ENCODE peak calls at places on chromosomes 4 and X, in ten cellular contexts. Z is HFF-Myc, C is MCF 10A, R is fibroblast of pulmonary artery, K is endothelial cell, Q is lower lobe of right lung, A is Panc1, D is endothelial cell of umbilical vein, N is natural killer cell, U is mammary epithelial cell. Y is an unnamed sample.
A peak's percentile ranks its signal among the peaks of the same experiment; 100 is the strongest.

GRCh38 chr4:26325191-26325590 is 4.4 kb downstream of the RBPJ start:
- DNase-seq in U (peak; percentile 35), Z (no peak), Q (no peak), A (no peak), N (no peak), C (peak; percentile 64), D (no peak), R (peak; percentile 60), K (no peak), Y (peak; percentile 50)

GRCh38 chr4:165294907-165295306 is 32.6 kb upstream of the MSMO1 start:
- DNase-seq in R (no peak), Q (no peak), D (no peak), A (no peak), C (no peak), K (no peak), U (no peak), N (no peak), Z (no peak), Y (no peak)

GRCh38 chr4:66193487-66193886 is 523.2 kb upstream of the EPHA5 start:
- DNase-seq in R (no peak), U (no peak), N (no peak), A (no peak), Z (no peak), K (no peak), Q (no peak), D (no peak), C (no peak), Y (no peak)

GRCh38 chrX:118420462-118420861 is 74.6 kb downstream of the WDR44 start:
- DNase-seq in U (peak; percentile 27), Z (no peak), N (no peak), R (peak; percentile 71), Q (no peak), A (no peak), D (peak; percentile 8), C (peak; percentile 46), K (no peak), Y (no peak)

GRCh38 chr4:32140636-32141035 is 1420.5 kb downstream of the PCDH7 start:
- DNase-seq in U (peak; percentile 97), A (no peak), D (peak; percentile 93), Z (no peak), Q (no peak), R (peak; percentile 86), C (peak; percentile 93), K (no peak), N (no peak), Y (no peak)

GRCh38 chr4:123616970-123617392 is 220.4 kb downstream of the SPRY1 start:
- DNase-seq in R (peak; percentile 95), Q (peak; percentile 77), U (no peak), A (no peak), Z (no peak), K (peak; percentile 34), N (peak; percentile 29), D (peak; percentile 81), C (no peak), Y (peak; percentile 53)

GRCh38 chrX:77564824-77565223 is 117.6 kb downstream of the FGF16 start:
- DNase-seq in R (peak; percentile 16), K (no peak), A (no peak), U (peak; percentile 6), N (no peak), D (peak; percentile 49), C (peak; percentile 34), Z (no peak), Q (no peak), Y (no peak)

GRCh38 chr4:123811763-123812390 is 415.3 kb downstream of the SPRY1 start:
- DNase-seq in D (no peak), R (no peak), N (no peak), U (no peak), C (no peak), A (no peak), Z (no peak), Q (no peak), K (no peak), Y (no peak)

GRCh38 chrX:10512741-10513140 is 107.6 kb downstream of the MID1 start:
- DNase-seq in Z (no peak), D (no peak), K (no peak), R (no peak), C (no peak), A (no peak), Q (no peak), N (no peak), U (no peak), Y (no peak)

GRCh38 chrX:102712967-102713677 is 874 bp downstream of the GPRASP2 start:
- DNase-seq in C (peak; percentile 49), Z (no peak), Q (peak; percentile 44), D (peak; percentile 58), U (peak; percentile 40), N (no peak), K (peak; percentile 33), R (peak; percentile 68), A (peak; percentile 13), Y (peak; percentile 5)

GRCh38 chrX:76957485-76957884 is 489.7 kb upstream of the FGF16 start:
- DNase-seq in Q (no peak), C (no peak), U (no peak), N (no peak), K (no peak), D (no peak), A (no peak), Z (no peak), R (no peak), Y (no peak)

GRCh38 chr4:124710253-124710849 is 2.2 kb downstream of the ANKRD50 start:
- DNase-seq in D (peak; percentile 53), Z (no peak), N (no peak), R (peak; percentile 35), U (peak; percentile 27), C (peak; percentile 31), Q (no peak), A (no peak), K (no peak), Y (no peak)

DNA sequence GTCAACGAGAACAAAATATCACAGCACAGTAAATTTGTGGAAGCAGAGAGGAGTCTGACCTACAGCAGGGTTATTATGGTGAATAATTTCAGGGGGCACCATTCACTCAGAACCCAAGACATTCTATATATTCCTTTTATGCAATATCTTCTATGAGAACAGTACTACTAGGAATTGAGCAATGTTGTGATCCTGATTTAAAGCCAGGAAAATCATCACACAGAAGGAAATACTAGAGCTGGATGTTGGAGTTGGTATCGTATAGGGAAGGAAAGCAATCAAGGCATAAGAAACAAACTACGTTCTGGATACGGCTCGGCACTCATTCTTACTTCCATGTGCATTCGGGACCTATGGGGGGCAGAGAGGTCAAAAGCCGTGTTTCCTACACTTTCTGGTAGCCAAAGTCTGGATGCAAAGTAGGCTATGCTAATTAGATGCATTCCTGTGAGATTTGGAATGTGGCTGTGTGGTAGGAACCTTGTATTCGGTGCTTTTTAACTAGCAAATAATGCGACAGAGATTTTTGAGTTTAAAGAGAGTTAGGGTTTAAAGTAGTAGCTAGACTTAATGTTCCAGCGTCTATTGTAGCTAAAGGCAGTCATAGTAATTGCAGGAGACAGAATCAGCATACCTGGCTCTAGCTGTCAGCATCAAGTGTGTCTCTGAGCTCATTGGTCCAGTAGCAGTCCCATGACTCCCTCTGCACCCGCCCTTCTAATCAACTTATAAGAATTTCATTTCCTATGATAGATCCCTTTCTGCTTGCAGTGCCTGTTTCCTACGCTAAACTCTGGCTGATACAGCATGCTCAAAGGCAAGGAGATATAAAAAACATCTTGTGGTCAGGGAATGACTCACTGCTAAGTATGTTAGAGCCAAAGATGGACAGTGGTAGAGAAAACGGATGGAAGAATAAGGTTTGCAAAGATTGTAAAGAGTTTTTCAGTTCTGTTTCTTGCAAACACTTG is 43.3 kb upstream of the PDGFC start:
- DNase-seq in A (no peak), D (no peak), N (no peak), R (peak; percentile 91), K (no peak), Q (no peak), U (peak; percentile 76), C (peak; percentile 79), Z (peak; percentile 70), Y (peak; percentile 92)
- TF ChIP-seq CTCF in A (no peak), D (no peak), N (no peak), R (peak; percentile 16), K (no peak), Q (no peak), U (no peak), C (no peak), Z (no peak), Y (no peak)

DNA sequence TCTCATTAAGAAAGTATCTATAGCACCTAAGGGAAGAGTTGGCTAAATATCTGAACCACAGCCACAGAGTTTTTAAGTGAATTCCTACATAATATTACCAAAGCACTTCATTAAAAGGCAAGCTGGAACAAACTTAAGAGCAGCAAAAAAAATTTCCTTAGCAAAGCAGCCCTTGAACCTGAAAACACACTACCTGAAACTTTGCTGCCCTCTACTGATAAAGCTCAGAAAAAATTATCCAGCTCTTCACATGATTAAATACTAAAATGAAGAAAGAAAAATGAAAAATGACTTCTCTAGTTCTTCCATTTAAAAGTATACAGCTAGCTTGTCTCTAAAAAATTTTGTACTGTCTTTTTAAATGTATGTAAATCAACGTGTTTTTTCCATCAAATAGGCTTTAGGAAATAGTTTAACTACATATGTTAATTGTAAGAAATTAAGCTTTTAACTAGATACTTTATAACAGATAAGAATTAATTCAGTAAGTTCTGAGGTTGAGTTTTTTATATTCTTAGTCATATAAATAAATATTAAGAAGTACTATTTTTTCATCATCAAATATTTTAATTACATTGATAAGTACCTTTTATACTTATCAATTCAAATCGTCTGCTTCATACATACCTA is 156.1 kb downstream of the STPG2 start:
- DNase-seq in D (peak; percentile 71), U (peak; percentile 26), R (peak; percentile 65), Z (no peak), C (peak; percentile 49), Q (no peak), A (no peak), N (no peak), K (no peak), Y (peak; percentile 8)
- TF ChIP-seq CTCF in D (peak; percentile 48), U (peak; percentile 67), R (peak; percentile 59), Z (no peak), C (peak; percentile 47), Q (no peak), A (peak; percentile 52), N (no peak), K (no peak), Y (peak; percentile 62)

GRCh38 chrX:111568356-111568755 is 56.9 kb downstream of the SERTM2 start:
- DNase-seq in Z (no peak), A (no peak), R (peak; percentile 25), D (no peak), U (peak; percentile 8), K (peak; percentile 4), N (no peak), Q (no peak), C (peak; percentile 47), Y (no peak)
- TF ChIP-seq CTCF in Z (peak; percentile 28), A (peak; percentile 72), R (peak; percentile 50), D (no peak), U (peak; percentile 67), K (peak; percentile 30), N (no peak), Q (no peak), C (peak; percentile 50), Y (peak; percentile 24)

DNA sequence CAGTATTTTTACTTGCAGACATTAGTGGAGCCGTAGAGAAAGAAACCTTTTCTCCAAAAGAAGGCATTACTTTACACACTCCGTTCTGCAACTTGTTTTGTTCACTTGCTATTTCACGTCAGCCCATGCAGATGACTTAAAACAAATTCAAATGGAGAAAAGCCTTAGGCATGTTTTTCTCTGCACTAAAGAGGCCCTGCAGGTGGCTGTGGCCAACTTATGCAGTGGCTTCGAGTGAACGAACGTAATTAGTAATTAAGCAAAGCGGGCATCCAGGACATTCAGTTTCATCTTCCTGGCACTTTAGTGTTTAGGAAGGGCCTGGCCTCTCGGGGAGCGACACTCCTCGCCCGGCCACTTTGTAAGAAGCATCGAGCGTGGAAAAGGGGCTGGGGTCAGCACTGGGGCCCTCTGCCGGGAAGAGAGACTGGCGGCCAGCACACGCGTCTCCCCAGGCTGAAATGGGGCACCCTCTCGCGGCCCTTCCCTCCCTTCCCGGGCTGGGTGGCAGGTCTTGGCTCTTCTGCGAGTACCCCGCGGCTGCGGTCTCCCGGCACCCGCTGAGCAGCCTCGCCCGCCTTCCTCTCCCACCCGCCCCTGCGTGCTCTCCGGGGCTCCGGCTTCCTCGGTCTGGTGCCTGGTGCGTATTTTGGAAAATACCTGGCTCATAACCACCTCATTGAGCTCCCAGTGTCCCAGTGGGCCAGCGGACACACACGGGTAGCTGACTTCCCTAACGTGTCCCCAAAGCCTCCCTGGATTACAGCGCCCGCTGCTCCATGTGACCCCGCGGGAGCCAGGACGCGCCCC is 706 bp upstream of the CYP4V2 start:
- DNase-seq in R (peak; percentile 14), D (no peak), A (no peak), Q (no peak), K (peak; percentile 26), C (no peak), N (peak; percentile 45), U (no peak), Z (no peak), Y (no peak)
- TF ChIP-seq CTCF in R (peak; percentile 1), D (no peak), A (no peak), Q (no peak), K (no peak), C (no peak), N (no peak), U (no peak), Z (no peak), Y (peak; percentile 9)